ENCODE peak calls at places on chromosomes 13 and 19, in five cellular contexts. S is mesenteric fat pad; Y is stimulated activated CD4-positive, alpha-beta T cell treated with anti-CD3 and anti-CD28 coated beads, Interleukin-15, amount 100 ng/mL, for 1 hour; P is Right ventricle myocardium superior; D is ascending aorta. A is an unnamed sample.
A peak's percentile ranks its signal among the peaks of the same experiment; 100 is the strongest.

GRCh38 chr19:40056505-40056904 is 474 bp upstream of the ZNF780B start:
- DNase-seq in S (no peak), Y (no peak), P (no peak), D (no peak), A (no peak)

GRCh38 chr19:33484226-33484774 is 37.3 kb downstream of the PEPD start:
- DNase-seq in S (no peak), Y (no peak), P (no peak), D (no peak), A (no peak)

GRCh38 chr19:39967561-39967960 is 3.4 kb upstream of the PSMC4 start:
- DNase-seq in S (peak; percentile 28), Y (no peak), P (no peak), D (no peak), A (no peak)

GRCh38 chr13:89150362-89150761 is 1479.2 kb downstream of the SLITRK5 start:
- DNase-seq in S (no peak), Y (no peak), P (no peak), D (no peak), A (no peak)

GRCh38 chr13:94795292-94795691 is 82.9 kb upstream of the SOX21 start:
- DNase-seq in S (no peak), Y (no peak), P (no peak), D (no peak), A (no peak)

GRCh38 chr19:5913739-5914357 is at the start of gene CAPS:
- DNase-seq in S (no peak), Y (no peak), P (peak; percentile 70), D (peak; percentile 77), A (peak; percentile 85)

GRCh38 chr19:19909654-19910053 is 8.9 kb downstream of the ZNF93 start:
- DNase-seq in S (no peak), Y (no peak), P (no peak), D (no peak), A (no peak)

GRCh38 chr19:14840206-14840605 is 5.2 kb upstream of the OR7A5 start:
- DNase-seq in S (no peak), Y (no peak), P (no peak), D (no peak), A (no peak)

GRCh38 chr19:45069056-45069455 is 7.2 kb downstream of the ZNF296 start:
- DNase-seq in S (no peak), Y (no peak), P (peak; percentile 63), D (no peak), A (no peak)

GRCh38 chr13:36051082-36051481 is 80.1 kb downstream of the DCLK1 start:
- DNase-seq in S (no peak), Y (no peak), P (no peak), D (no peak), A (no peak)

GRCh38 chr13:20057963-20058362 is 99.4 kb downstream of the ZMYM2 start:
- DNase-seq in S (no peak), Y (no peak), P (no peak), D (no peak), A (no peak)

GRCh38 chr19:8340341-8341096 is 2.5 kb downstream of the KANK3 start:
- DNase-seq in S (no peak), Y (no peak), P (peak; percentile 82), D (no peak), A (no peak)

GRCh38 chr13:21150013-21150412 is 26.3 kb downstream of the SKA3 start:
- DNase-seq in S (no peak), Y (no peak), P (no peak), D (no peak), A (no peak)

GRCh38 chr13:77509221-77509620 is 26.3 kb upstream of the SCEL start:
- DNase-seq in S (no peak), Y (no peak), P (no peak), D (no peak), A (no peak)

GRCh38 chr13:44646044-44646443 is 69.9 kb upstream of the TSC22D1 start:
- DNase-seq in S (no peak), Y (no peak), P (no peak), D (no peak), A (no peak)

GRCh38 chr13:41835871-41836270 is 125.0 kb downstream of the VWA8 start:
- DNase-seq in S (no peak), Y (no peak), P (no peak), D (no peak), A (no peak)

GRCh38 chr19:58357798-58358145 is 4.5 kb upstream of the A1BG start:
- DNase-seq in S (no peak), Y (no peak), P (no peak), D (no peak), A (no peak)

GRCh38 chr19:48896191-48896720 is 2.3 kb downstream of the TULP2 start:
- DNase-seq in S (no peak), Y (no peak), P (peak; percentile 80), D (no peak), A (no peak)

GRCh38 chr13:113495494-113496251 is 5.2 kb upstream of the DCUN1D2 start:
- DNase-seq in S (no peak), Y (no peak), P (no peak), D (no peak), A (no peak)

GRCh38 chr19:42005504-42005903 is 11.5 kb upstream of the ATP1A3 start:
- DNase-seq in S (no peak), Y (no peak), P (no peak), D (no peak), A (no peak)

GRCh38 chr13:30806784-30807183 is 71.4 kb downstream of the ALOX5AP start:
- DNase-seq in S (no peak), Y (no peak), P (no peak), D (no peak), A (no peak)

GRCh38 chr13:76672422-76672821 is 213.8 kb downstream of the KCTD12 start:
- DNase-seq in S (no peak), Y (no peak), P (no peak), D (no peak), A (no peak)

GRCh38 chr13:80802946-80803345 is 462.0 kb upstream of the SPRY2 start:
- DNase-seq in S (no peak), Y (no peak), P (no peak), D (no peak), A (no peak)

GRCh38 chr13:19587635-19588300 is 26.4 kb upstream of the TPTE2 start:
- DNase-seq in S (no peak), Y (no peak), P (no peak), D (no peak), A (peak; percentile 44)

GRCh38 chr19:50457300-50457699 is 19.0 kb upstream of the EMC10 start:
- DNase-seq in S (no peak), Y (no peak), P (no peak), D (no peak), A (no peak)

GRCh38 chr13:66576381-66576780 is 653.8 kb downstream of the PCDH9 start:
- DNase-seq in S (no peak), Y (no peak), P (no peak), D (no peak), A (no peak)

GRCh38 chr13:104491951-104492350 is 1425.7 kb upstream of the SLC10A2 start:
- DNase-seq in S (no peak), Y (no peak), P (no peak), D (no peak), A (no peak)

GRCh38 chr13:33212396-33212795 is 73.2 kb downstream of the STARD13 start:
- DNase-seq in S (no peak), Y (no peak), P (no peak), D (no peak), A (no peak)

GRCh38 chr13:109790071-109790470 is 3.7 kb upstream of the IRS2 start:
- DNase-seq in S (no peak), Y (no peak), P (no peak), D (no peak), A (no peak)

GRCh38 chr13:50421457-50422130 is 406.4 kb downstream of the KCNRG start:
- DNase-seq in S (no peak), Y (no peak), P (no peak), D (no peak), A (no peak)

GRCh38 chr19:45320997-45321775 is 1.5 kb downstream of the CKM start:
- DNase-seq in S (no peak), Y (no peak), P (no peak), D (no peak), A (no peak)

GRCh38 chr19:16778796-16779411 is 50.3 kb upstream of the SIN3B start:
- DNase-seq in S (no peak), Y (no peak), P (peak; percentile 63), D (no peak), A (peak; percentile 62)

GRCh38 chr13:106533101-106533939 is 2.1 kb downstream of the EFNB2 start:
- DNase-seq in S (peak; percentile 94), Y (no peak), P (peak; percentile 89), D (peak; percentile 88), A (peak; percentile 71)

GRCh38 chr19:45791744-45792481 is 732 bp downstream of the DMWD start:
- DNase-seq in S (no peak), Y (no peak), P (no peak), D (no peak), A (no peak)

GRCh38 chr19:33234092-33234491 is 8.4 kb upstream of the SLC7A10 start:
- DNase-seq in S (no peak), Y (no peak), P (no peak), D (no peak), A (no peak)

GRCh38 chr19:56141416-56141992 is 417 bp downstream of the ZNF444 start:
- DNase-seq in S (no peak), Y (no peak), P (no peak), D (peak; percentile 69), A (no peak)

GRCh38 chr19:16589917-16590316 is 17.7 kb upstream of the SLC35E1 start:
- DNase-seq in S (no peak), Y (no peak), P (no peak), D (no peak), A (no peak)

GRCh38 chr13:31200636-31200970 is 828 bp downstream of the B3GLCT start:
- DNase-seq in S (no peak), Y (peak; percentile 18), P (peak; percentile 68), D (peak; percentile 74), A (peak; percentile 46)

GRCh38 chr13:88622362-88622973 is 951.3 kb downstream of the SLITRK5 start:
- DNase-seq in S (no peak), Y (no peak), P (no peak), D (no peak), A (no peak)

GRCh38 chr13:106802917-106803316 is 235.0 kb upstream of the ARGLU1 start:
- DNase-seq in S (no peak), Y (no peak), P (no peak), D (no peak), A (no peak)

A was measured in Calu3.